ENCODE peak calls at places on chromosomes 2 and 18, in seven cellular contexts. X is upper lobe of right lung, T is esophagus squamous epithelium, U is lung, L is adrenal gland, K is A549, G is IMR-90. R is an unnamed sample. For H3K4me1, the result is how much of the 10 kb centered on the place peaks cover.

GRCh38 chr18:6994719-6995430 is 122.7 kb downstream of the LAMA1 start:
- DNase-seq in X (no peak), T (no peak), U (no peak), L (no peak), K (no peak), G (no peak), R (no peak)

GRCh38 chr2:48221846-48222516 is 308.0 kb upstream of the STON1 start:
- DNase-seq in X (no peak), T (no peak), U (no peak), L (no peak), K (peak), G (no peak), R (no peak)

GRCh38 chr2:47173986-47174730 is 19.1 kb upstream of the STPG4 start:
- DNase-seq in X (no peak), T (no peak), U (no peak), L (no peak), K (no peak), G (no peak), R (no peak)

GRCh38 chr2:233477548-233478433 is 88.8 kb downstream of the USP40 start:
- DNase-seq in X (peak), T (no peak), U (peak), L (no peak), K (no peak), G (no peak), R (no peak)

GRCh38 chr18:37321578-37322496 is 243.8 kb downstream of the CELF4 start:
- DNase-seq in X (no peak), T (no peak), U (no peak), L (no peak), K (no peak), G (no peak), R (no peak)

GRCh38 chr2:130390460-130391057 is 34.7 kb downstream of the PTPN18 start:
- DNase-seq in X (no peak), T (no peak), U (no peak), L (no peak), K (no peak), G (no peak), R (peak)

GRCh38 chr2:239261796-239262475 is 138.9 kb downstream of the HDAC4 start:
- DNase-seq in X (no peak), T (no peak), U (no peak), L (peak), K (no peak), G (no peak), R (no peak)

GRCh38 chr18:39571511-39571910 is 2005.9 kb upstream of the CELF4 start:
- DNase-seq in X (no peak), T (no peak), U (no peak), L (peak), K (peak), G (peak), R (no peak)

GRCh38 chr2:201558665-201559064 is 84.6 kb downstream of the TMEM237 start:
- DNase-seq in X (no peak), T (no peak), U (no peak), L (no peak), K (no peak), G (no peak), R (no peak)

GRCh38 chr2:146228659-146229058 is 1616.2 kb upstream of the ACVR2A start:
- DNase-seq in X (no peak), T (no peak), U (no peak), L (no peak), K (no peak), G (no peak), R (no peak)

GRCh38 chr2:158072361-158072760 is 29.3 kb upstream of the UPP2 start:
- DNase-seq in X (no peak), T (no peak), U (no peak), L (no peak), K (no peak), G (no peak), R (no peak)

GRCh38 chr18:53018791-53019190 is 678.8 kb downstream of the DCC start:
- DNase-seq in X (no peak), T (no peak), U (no peak), L (no peak), K (no peak), G (no peak), R (no peak)

GRCh38 chr18:58761970-58762780 is 90.9 kb downstream of the MALT1 start:
- DNase-seq in X (no peak), T (no peak), U (peak), L (no peak), K (no peak), G (no peak), R (no peak)

GRCh38 chr18:65425366-65425765 is 325.4 kb upstream of the CDH7 start:
- DNase-seq in X (no peak), T (no peak), U (no peak), L (no peak), K (no peak), G (no peak), R (no peak)

GRCh38 chr2:142586693-142587432 is 290.6 kb upstream of the KYNU start:
- DNase-seq in X (no peak), T (no peak), U (no peak), L (no peak), K (no peak), G (no peak), R (peak)

GRCh38 chr18:21741511-21742322 is 1.1 kb downstream of the MIB1 start:
- DNase-seq in X (peak), T (no peak), U (no peak), L (peak), K (peak), G (peak), R (peak)

GRCh38 chr18:45828917-45829811 is 3.7 kb downstream of the SIGLEC15 start:
- DNase-seq in X (peak), T (no peak), U (peak), L (no peak), K (no peak), G (no peak), R (no peak)

GRCh38 chr2:37827911-37828411 is 97.1 kb upstream of the RMDN2 start:
- DNase-seq in X (no peak), T (no peak), U (no peak), L (no peak), K (no peak), G (peak), R (no peak)

GRCh38 chr2:128261245-128262128 is 57.2 kb downstream of the HS6ST1 start:
- DNase-seq in X (peak), T (no peak), U (no peak), L (peak), K (no peak), G (no peak), R (peak)
- TF ChIP-seq CTCF in X (no peak), T (no peak), U (no peak), L (no peak), K (no peak), G (no peak), R (no peak)

GRCh38 chr2:236572482-236572881 is 2.9 kb downstream of the ACKR3 start:
- DNase-seq in X (no peak), T (no peak), U (no peak), L (no peak), K (no peak), G (no peak), R (no peak)

GRCh38 chr2:236569593-236569973 is at the start of gene ACKR3:
- DNase-seq in X (peak), T (peak), U (peak), L (peak), K (peak), G (peak), R (peak)

GRCh38 chr2:236570081-236570979 is 705 bp downstream of the ACKR3 start:
- DNase-seq in X (no peak), T (no peak), U (no peak), L (no peak), K (no peak), G (no peak), R (no peak)

GRCh38 chr2:236568922-236569592 is 568 bp upstream of the ACKR3 start:
- DNase-seq in X (no peak), T (no peak), U (no peak), L (no peak), K (no peak), G (no peak), R (no peak)

DNA sequence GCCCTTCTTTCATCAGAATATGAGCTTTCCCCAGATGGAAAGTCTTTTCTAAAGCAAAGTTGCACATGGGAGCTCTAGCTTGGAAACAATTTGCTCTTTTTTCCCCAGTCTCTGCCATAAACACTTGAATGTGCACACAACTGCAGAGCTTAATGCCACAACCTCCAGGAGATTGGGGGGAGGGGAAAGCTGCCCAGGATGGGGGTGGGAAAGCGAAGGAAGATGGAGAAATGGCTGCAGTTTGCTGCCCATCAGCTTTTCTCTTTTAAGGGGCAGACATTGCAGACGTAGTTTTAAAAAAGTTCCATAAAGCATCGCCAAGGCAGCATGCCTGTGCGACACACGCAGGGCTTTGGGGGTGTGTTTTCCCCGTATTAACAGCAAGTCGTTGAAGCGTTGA is 1.5 kb downstream of the ACKR3 start:
- DNase-seq in X (no peak), T (no peak), U (no peak), L (no peak), K (no peak), G (no peak), R (no peak)
- H3K4me1 ChIP-seq in X (under half), T (under half), U (under half), L (under half), K (under half), G (under half), R (under half)

DNA sequence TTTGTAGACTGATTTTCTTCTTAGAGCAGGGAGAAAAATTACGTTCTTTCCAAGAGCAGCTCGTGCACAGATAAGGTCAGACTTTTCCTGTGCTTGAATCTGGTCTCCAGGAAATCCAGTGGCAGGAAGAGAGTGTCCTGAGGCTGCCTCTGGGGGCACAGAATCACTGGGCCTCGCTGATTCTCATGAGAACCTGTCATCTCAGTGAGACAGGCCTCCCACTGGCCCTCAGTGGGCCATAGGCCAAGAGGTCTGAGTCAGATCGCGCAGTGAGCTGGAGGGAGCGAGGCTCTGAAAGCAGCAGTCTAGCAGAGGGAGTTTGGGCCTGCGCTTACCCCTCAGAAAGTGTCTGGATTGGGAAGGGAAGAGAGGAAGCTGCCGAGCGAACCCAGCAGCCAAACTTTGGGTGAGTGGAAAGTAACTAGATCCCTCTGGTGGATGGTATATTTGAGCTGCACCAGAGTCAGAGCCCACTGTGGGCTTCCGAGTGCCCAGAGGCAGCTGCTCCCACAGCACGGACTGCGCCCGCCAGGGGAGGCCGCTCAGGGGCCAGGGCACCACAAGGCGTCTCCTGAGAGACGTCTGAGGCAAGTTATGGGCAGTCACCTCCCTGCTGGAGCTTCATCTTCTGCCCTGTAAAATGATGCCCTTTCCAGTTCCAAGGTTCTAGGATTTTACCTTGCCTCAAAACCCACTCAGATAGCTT is 8.2 kb downstream of the GDF7 start:
- DNase-seq in X (no peak), T (no peak), U (no peak), L (peak), K (no peak), G (peak), R (peak)
- H3K4me3 ChIP-seq in X (no peak), T (no peak), U (no peak), L (no peak), K (no peak), G (no peak), R (no peak)

GRCh38 chr18:38368246-38368645 is 802.6 kb upstream of the CELF4 start:
- DNase-seq in X (no peak), T (no peak), U (no peak), L (no peak), K (no peak), G (no peak), R (no peak)

GRCh38 chr18:38369772-38370690 is 804.4 kb upstream of the CELF4 start:
- DNase-seq in X (no peak), T (no peak), U (no peak), L (no peak), K (no peak), G (no peak), R (no peak)

GRCh38 chr18:38368886-38369285 is 803.3 kb upstream of the CELF4 start:
- DNase-seq in X (no peak), T (no peak), U (no peak), L (no peak), K (no peak), G (no peak), R (no peak)

GRCh38 chr18:38362286-38362792 is 796.7 kb upstream of the CELF4 start:
- DNase-seq in X (no peak), T (no peak), U (no peak), L (no peak), K (no peak), G (no peak), R (no peak)

GRCh38 chr18:38367473-38367872 is 801.9 kb upstream of the CELF4 start:
- DNase-seq in X (no peak), T (no peak), U (no peak), L (no peak), K (no peak), G (no peak), R (no peak)
- TF ChIP-seq CTCF in X (no peak), T (no peak), U (no peak), L (no peak), K (no peak), G (no peak), R (no peak)

GRCh38 chr2:207137922-207138321 is 27.8 kb downstream of the KLF7 start:
- DNase-seq in X (no peak), T (no peak), U (no peak), L (no peak), K (no peak), G (no peak), R (no peak)
- H3K4me1 ChIP-seq in X (half or more), T (half or more), U (half or more), L (half or more), K (half or more), G (under half), R (under half)

GRCh38 chr18:54223568-54224241 is 764 bp downstream of the MBD2 start:
- DNase-seq in X (peak), T (no peak), U (peak), L (peak), K (peak), G (peak), R (peak)

GRCh38 chr18:54218299-54218698 is 6.2 kb downstream of the MBD2 start:
- DNase-seq in X (no peak), T (no peak), U (no peak), L (no peak), K (no peak), G (no peak), R (no peak)

GRCh38 chr18:54224379-54225014 is at the start of gene MBD2:
- DNase-seq in X (peak), T (peak), U (peak), L (peak), K (peak), G (peak), R (peak)

GRCh38 chr18:54220406-54220805 is 4.1 kb downstream of the MBD2 start:
- DNase-seq in X (no peak), T (no peak), U (no peak), L (no peak), K (no peak), G (no peak), R (no peak)

GRCh38 chr18:54222922-54223567 is 1.4 kb downstream of the MBD2 start:
- DNase-seq in X (no peak), T (no peak), U (no peak), L (no peak), K (peak), G (no peak), R (no peak)
- H3K4me3 ChIP-seq in X (peak), T (peak), U (no peak), L (no peak), K (peak), G (peak), R (peak)

GRCh38 chr2:119233326-119234020 is 9.8 kb downstream of the STEAP3 start:
- DNase-seq in X (no peak), T (no peak), U (no peak), L (no peak), K (no peak), G (peak), R (no peak)

GRCh38 chr2:119231975-119232665 is 8.5 kb downstream of the STEAP3 start:
- DNase-seq in X (no peak), T (no peak), U (no peak), L (no peak), K (no peak), G (peak), R (no peak)

GRCh38 chr2:119232666-119232993 is 9.0 kb downstream of the STEAP3 start:
- DNase-seq in X (no peak), T (no peak), U (no peak), L (no peak), K (no peak), G (no peak), R (no peak)

GRCh38 chr2:119236796-119237195 is 13.2 kb downstream of the STEAP3 start:
- DNase-seq in X (no peak), T (no peak), U (no peak), L (no peak), K (no peak), G (no peak), R (no peak)

GRCh38 chr2:119234021-119235019 is 10.7 kb downstream of the STEAP3 start:
- DNase-seq in X (no peak), T (no peak), U (no peak), L (no peak), K (peak), G (peak), R (no peak)
- TF ChIP-seq CTCF in X (peak), T (no peak), U (no peak), L (no peak), K (peak), G (peak), R (peak)

GRCh38 chr2:43226558-43226954 is at the start of gene ZFP36L2:
- DNase-seq in X (peak), T (peak), U (peak), L (peak), K (peak), G (peak), R (peak)
- H3K4me1 ChIP-seq in X (under half), T (under half), U (under half), L (under half), K (under half), G (under half), R (under half)

GRCh38 chr2:108837198-108837597 is 50.6 kb downstream of the CCDC138 start:
- DNase-seq in X (no peak), T (no peak), U (no peak), L (no peak), K (no peak), G (no peak), R (no peak)
- H3K4me3 ChIP-seq in X (no peak), T (no peak), U (no peak), L (no peak), K (no peak), G (no peak), R (no peak)